ENCODE peak calls at places on chromosomes 12 and 14, in nine cellular contexts. One of them, this sample, is unnamed.

GRCh38 chr12:47939009-47939601 is 24.3 kb upstream of the TMEM106C start:
- DNase-seq in ecto neural progenitor cell: peak
- DNase-seq in WERI-Rb-1: no peak
- DNase-seq in HCEC 1CT: no peak
- DNase-seq in erythroblast: peak
- DNase-seq in HEK293T: no peak
- DNase-seq in EH: no peak
- DNase-seq in activated T-cell treated with anti-CD3 and anti-CD28 coated beads, Interleukin-2, amount 50 U/mL, for 72 hours: no peak
- DNase-seq in Kasumi-1: no peak
- DNase-seq in this sample: no peak

GRCh38 chr14:29175706-29176105 is 409.1 kb downstream of the FOXG1 start:
- DNase-seq in EH: no peak
- DNase-seq in HCEC 1CT: no peak
- DNase-seq in activated T-cell treated with anti-CD3 and anti-CD28 coated beads, Interleukin-2, amount 50 U/mL, for 72 hours: no peak
- DNase-seq in WERI-Rb-1: no peak
- DNase-seq in erythroblast: no peak
- DNase-seq in HEK293T: no peak
- DNase-seq in Kasumi-1: no peak
- DNase-seq in ecto neural progenitor cell: no peak
- DNase-seq in this sample: no peak

GRCh38 chr12:65568517-65568916 is 255.8 kb upstream of the HMGA2 start:
- DNase-seq in HEK293T: no peak
- DNase-seq in Kasumi-1: no peak
- DNase-seq in erythroblast: no peak
- DNase-seq in activated T-cell treated with anti-CD3 and anti-CD28 coated beads, Interleukin-2, amount 50 U/mL, for 72 hours: no peak
- DNase-seq in WERI-Rb-1: no peak
- DNase-seq in ecto neural progenitor cell: no peak
- DNase-seq in EH: peak
- DNase-seq in HCEC 1CT: no peak
- DNase-seq in this sample: no peak

GRCh38 chr14:75198291-75198933 is 22.0 kb upstream of the TMED10 start:
- DNase-seq in HEK293T: no peak
- DNase-seq in EH: peak
- DNase-seq in WERI-Rb-1: no peak
- DNase-seq in ecto neural progenitor cell: no peak
- DNase-seq in erythroblast: no peak
- DNase-seq in HCEC 1CT: no peak
- DNase-seq in activated T-cell treated with anti-CD3 and anti-CD28 coated beads, Interleukin-2, amount 50 U/mL, for 72 hours: no peak
- DNase-seq in Kasumi-1: no peak
- DNase-seq in this sample: no peak

GRCh38 chr14:59511916-59512530 is 27.7 kb downstream of the JKAMP start:
- DNase-seq in HCEC 1CT: no peak
- DNase-seq in ecto neural progenitor cell: peak
- DNase-seq in Kasumi-1: no peak
- DNase-seq in erythroblast: peak
- DNase-seq in WERI-Rb-1: peak
- DNase-seq in HEK293T: peak
- DNase-seq in EH: no peak
- DNase-seq in activated T-cell treated with anti-CD3 and anti-CD28 coated beads, Interleukin-2, amount 50 U/mL, for 72 hours: peak
- DNase-seq in this sample: no peak

GRCh38 chr14:75905505-75905904 is 76.3 kb downstream of the TGFB3 start:
- DNase-seq in HCEC 1CT: no peak
- DNase-seq in WERI-Rb-1: no peak
- DNase-seq in erythroblast: peak
- DNase-seq in Kasumi-1: peak
- DNase-seq in HEK293T: no peak
- DNase-seq in EH: peak
- DNase-seq in activated T-cell treated with anti-CD3 and anti-CD28 coated beads, Interleukin-2, amount 50 U/mL, for 72 hours: no peak
- DNase-seq in ecto neural progenitor cell: no peak
- DNase-seq in this sample: no peak

GRCh38 chr12:24776856-24777255 is 172.0 kb downstream of the BCAT1 start:
- DNase-seq in activated T-cell treated with anti-CD3 and anti-CD28 coated beads, Interleukin-2, amount 50 U/mL, for 72 hours: no peak
- DNase-seq in erythroblast: no peak
- DNase-seq in WERI-Rb-1: no peak
- DNase-seq in EH: peak
- DNase-seq in HEK293T: no peak
- DNase-seq in HCEC 1CT: peak
- DNase-seq in ecto neural progenitor cell: no peak
- DNase-seq in Kasumi-1: no peak
- DNase-seq in this sample: no peak

GRCh38 chr12:26845057-26845666 is 12.2 kb upstream of the ITPR2 start:
- DNase-seq in erythroblast: peak
- DNase-seq in EH: peak
- DNase-seq in activated T-cell treated with anti-CD3 and anti-CD28 coated beads, Interleukin-2, amount 50 U/mL, for 72 hours: no peak
- DNase-seq in HEK293T: peak
- DNase-seq in ecto neural progenitor cell: peak
- DNase-seq in HCEC 1CT: peak
- DNase-seq in WERI-Rb-1: peak
- DNase-seq in Kasumi-1: peak
- DNase-seq in this sample: no peak

GRCh38 chr12:92543872-92544271 is 158.9 kb upstream of the PLEKHG7 start:
- DNase-seq in activated T-cell treated with anti-CD3 and anti-CD28 coated beads, Interleukin-2, amount 50 U/mL, for 72 hours: no peak
- DNase-seq in ecto neural progenitor cell: no peak
- DNase-seq in erythroblast: no peak
- DNase-seq in WERI-Rb-1: no peak
- DNase-seq in EH: no peak
- DNase-seq in HEK293T: no peak
- DNase-seq in Kasumi-1: no peak
- DNase-seq in HCEC 1CT: no peak
- DNase-seq in this sample: no peak

GRCh38 chr12:72207094-72207493 is 65.1 kb upstream of the TRHDE start:
- DNase-seq in erythroblast: no peak
- DNase-seq in HCEC 1CT: no peak
- DNase-seq in WERI-Rb-1: no peak
- DNase-seq in ecto neural progenitor cell: no peak
- DNase-seq in HEK293T: no peak
- DNase-seq in Kasumi-1: no peak
- DNase-seq in activated T-cell treated with anti-CD3 and anti-CD28 coated beads, Interleukin-2, amount 50 U/mL, for 72 hours: no peak
- DNase-seq in EH: no peak
- DNase-seq in this sample: no peak

GRCh38 chr12:52871291-52871961 is 22.6 kb upstream of the KRT78 start:
- DNase-seq in activated T-cell treated with anti-CD3 and anti-CD28 coated beads, Interleukin-2, amount 50 U/mL, for 72 hours: no peak
- DNase-seq in Kasumi-1: no peak
- DNase-seq in WERI-Rb-1: no peak
- DNase-seq in HEK293T: no peak
- DNase-seq in ecto neural progenitor cell: no peak
- DNase-seq in HCEC 1CT: peak
- DNase-seq in EH: peak
- DNase-seq in erythroblast: peak
- DNase-seq in this sample: no peak

GRCh38 chr14:89365071-89365801 is 51.8 kb downstream of the FOXN3 start:
- DNase-seq in HEK293T: no peak
- DNase-seq in erythroblast: no peak
- DNase-seq in HCEC 1CT: no peak
- DNase-seq in activated T-cell treated with anti-CD3 and anti-CD28 coated beads, Interleukin-2, amount 50 U/mL, for 72 hours: peak
- DNase-seq in EH: no peak
- DNase-seq in WERI-Rb-1: no peak
- DNase-seq in Kasumi-1: peak
- DNase-seq in ecto neural progenitor cell: no peak
- DNase-seq in this sample: no peak

GRCh38 chr14:32933623-32933942 is 5.1 kb upstream of the NPAS3 start:
- DNase-seq in HEK293T: peak
- DNase-seq in HCEC 1CT: no peak
- DNase-seq in activated T-cell treated with anti-CD3 and anti-CD28 coated beads, Interleukin-2, amount 50 U/mL, for 72 hours: no peak
- DNase-seq in WERI-Rb-1: no peak
- DNase-seq in erythroblast: no peak
- DNase-seq in EH: no peak
- DNase-seq in ecto neural progenitor cell: no peak
- DNase-seq in Kasumi-1: no peak
- DNase-seq in this sample: no peak

GRCh38 chr12:71548906-71549305 is 109.3 kb downstream of the LGR5 start:
- DNase-seq in WERI-Rb-1: no peak
- DNase-seq in activated T-cell treated with anti-CD3 and anti-CD28 coated beads, Interleukin-2, amount 50 U/mL, for 72 hours: no peak
- DNase-seq in HCEC 1CT: no peak
- DNase-seq in HEK293T: no peak
- DNase-seq in erythroblast: no peak
- DNase-seq in ecto neural progenitor cell: no peak
- DNase-seq in EH: no peak
- DNase-seq in Kasumi-1: no peak
- DNase-seq in this sample: no peak

GRCh38 chr14:103408491-103409155 is 23.4 kb downstream of the MARK3 start:
- DNase-seq in Kasumi-1: no peak
- DNase-seq in HEK293T: no peak
- DNase-seq in ecto neural progenitor cell: no peak
- DNase-seq in erythroblast: peak
- DNase-seq in WERI-Rb-1: no peak
- DNase-seq in EH: no peak
- DNase-seq in activated T-cell treated with anti-CD3 and anti-CD28 coated beads, Interleukin-2, amount 50 U/mL, for 72 hours: no peak
- DNase-seq in HCEC 1CT: no peak
- DNase-seq in this sample: no peak

GRCh38 chr12:108332791-108333382 is 6.2 kb downstream of the CMKLR1 start:
- DNase-seq in erythroblast: no peak
- DNase-seq in Kasumi-1: no peak
- DNase-seq in HEK293T: no peak
- DNase-seq in EH: no peak
- DNase-seq in WERI-Rb-1: no peak
- DNase-seq in HCEC 1CT: peak
- DNase-seq in activated T-cell treated with anti-CD3 and anti-CD28 coated beads, Interleukin-2, amount 50 U/mL, for 72 hours: no peak
- DNase-seq in ecto neural progenitor cell: no peak
- DNase-seq in this sample: no peak

This sample was measured in glomerular endothelial cell.